ENCODE peak calls at places on chromosome 12, in seven cellular contexts. One of them, this sample, is unnamed.
A peak's percentile ranks its signal among the peaks of the same experiment; 100 is the strongest.

GRCh38 chr12:109553471-109553870 is 19.8 kb downstream of the MMAB start:
- ATAC-seq in HepG2: peak; percentile 5
- ATAC-seq in GM12878: no peak
- ATAC-seq in GM23338: no peak
- ATAC-seq in upper lobe of left lung: no peak
- ATAC-seq in HCT116: no peak
- ATAC-seq in Panc1: no peak
- ATAC-seq in this sample: no peak

GRCh38 chr12:104748790-104749189 is 209.3 kb downstream of the SLC41A2 start:
- ATAC-seq in HepG2: no peak
- ATAC-seq in GM12878: no peak
- ATAC-seq in GM23338: no peak
- ATAC-seq in upper lobe of left lung: peak; percentile 64
- ATAC-seq in HCT116: no peak
- ATAC-seq in Panc1: no peak
- ATAC-seq in this sample: peak; percentile 50

GRCh38 chr12:120115692-120116442 is 686 bp downstream of the RAB35 start:
- ATAC-seq in HepG2: no peak
- ATAC-seq in GM12878: no peak
- ATAC-seq in GM23338: peak; percentile 1
- ATAC-seq in upper lobe of left lung: no peak
- ATAC-seq in HCT116: peak; percentile 68
- ATAC-seq in Panc1: peak; percentile 40
- ATAC-seq in this sample: no peak

GRCh38 chr12:49025463-49025862 is 6.9 kb upstream of the PRKAG1 start:
- ATAC-seq in HepG2: no peak
- ATAC-seq in GM12878: no peak
- ATAC-seq in GM23338: no peak
- ATAC-seq in upper lobe of left lung: no peak
- ATAC-seq in HCT116: no peak
- ATAC-seq in Panc1: no peak
- ATAC-seq in this sample: no peak

GRCh38 chr12:76633415-76633814 is 73.8 kb upstream of the OSBPL8 start:
- ATAC-seq in HepG2: no peak
- ATAC-seq in GM12878: no peak
- ATAC-seq in GM23338: no peak
- ATAC-seq in upper lobe of left lung: no peak
- ATAC-seq in HCT116: no peak
- ATAC-seq in Panc1: no peak
- ATAC-seq in this sample: peak; percentile 48

GRCh38 chr12:92457458-92458195 is 245.2 kb upstream of the PLEKHG7 start:
- ATAC-seq in HepG2: no peak
- ATAC-seq in GM12878: no peak
- ATAC-seq in GM23338: no peak
- ATAC-seq in upper lobe of left lung: no peak
- ATAC-seq in HCT116: no peak
- ATAC-seq in Panc1: no peak
- ATAC-seq in this sample: no peak

GRCh38 chr12:77232045-77232444 is 166.7 kb upstream of the E2F7 start:
- ATAC-seq in HepG2: no peak
- ATAC-seq in GM12878: no peak
- ATAC-seq in GM23338: no peak
- ATAC-seq in upper lobe of left lung: no peak
- ATAC-seq in HCT116: no peak
- ATAC-seq in Panc1: no peak
- ATAC-seq in this sample: peak; percentile 48

GRCh38 chr12:45730842-45731336 is 1.4 kb downstream of the ARID2 start:
- ATAC-seq in HepG2: no peak
- ATAC-seq in GM12878: no peak
- ATAC-seq in GM23338: no peak
- ATAC-seq in upper lobe of left lung: no peak
- ATAC-seq in HCT116: no peak
- ATAC-seq in Panc1: no peak
- ATAC-seq in this sample: no peak

GRCh38 chr12:5244513-5244972 is 187.4 kb upstream of the NTF3 start:
- ATAC-seq in HepG2: no peak
- ATAC-seq in GM12878: no peak
- ATAC-seq in GM23338: peak; percentile 49
- ATAC-seq in upper lobe of left lung: no peak
- ATAC-seq in HCT116: no peak
- ATAC-seq in Panc1: no peak
- ATAC-seq in this sample: no peak

GRCh38 chr12:51906452-51907082 is 737 bp upstream of the ACVRL1 start:
- ATAC-seq in HepG2: no peak
- ATAC-seq in GM12878: no peak
- ATAC-seq in GM23338: peak; percentile 37
- ATAC-seq in upper lobe of left lung: peak; percentile 6
- ATAC-seq in HCT116: no peak
- ATAC-seq in Panc1: no peak
- ATAC-seq in this sample: peak; percentile 0

GRCh38 chr12:48993787-48994186 is 5.4 kb downstream of the DDN start:
- ATAC-seq in HepG2: no peak
- ATAC-seq in GM12878: no peak
- ATAC-seq in GM23338: no peak
- ATAC-seq in upper lobe of left lung: no peak
- ATAC-seq in HCT116: no peak
- ATAC-seq in Panc1: no peak
- ATAC-seq in this sample: no peak

GRCh38 chr12:31265722-31266121 is 60.2 kb downstream of the SINHCAF start:
- ATAC-seq in HepG2: peak; percentile 55
- ATAC-seq in GM12878: no peak
- ATAC-seq in GM23338: peak; percentile 72
- ATAC-seq in upper lobe of left lung: no peak
- ATAC-seq in HCT116: no peak
- ATAC-seq in Panc1: peak; percentile 63
- ATAC-seq in this sample: no peak

GRCh38 chr12:14876833-14877232 is 8.8 kb downstream of the MGP start:
- ATAC-seq in HepG2: no peak
- ATAC-seq in GM12878: no peak
- ATAC-seq in GM23338: no peak
- ATAC-seq in upper lobe of left lung: no peak
- ATAC-seq in HCT116: no peak
- ATAC-seq in Panc1: no peak
- ATAC-seq in this sample: no peak

GRCh38 chr12:6074394-6074793 is 50.1 kb downstream of the VWF start:
- ATAC-seq in HepG2: no peak
- ATAC-seq in GM12878: no peak
- ATAC-seq in GM23338: no peak
- ATAC-seq in upper lobe of left lung: no peak
- ATAC-seq in HCT116: no peak
- ATAC-seq in Panc1: no peak
- ATAC-seq in this sample: no peak

GRCh38 chr12:118055144-118055557 is 5.8 kb downstream of the WSB2 start:
- ATAC-seq in HepG2: peak; percentile 51
- ATAC-seq in GM12878: peak; percentile 93
- ATAC-seq in GM23338: peak; percentile 87
- ATAC-seq in upper lobe of left lung: no peak
- ATAC-seq in HCT116: peak; percentile 35
- ATAC-seq in Panc1: no peak
- ATAC-seq in this sample: no peak

GRCh38 chr12:88471641-88472040 is 108.6 kb downstream of the KITLG start:
- ATAC-seq in HepG2: no peak
- ATAC-seq in GM12878: no peak
- ATAC-seq in GM23338: peak; percentile 94
- ATAC-seq in upper lobe of left lung: no peak
- ATAC-seq in HCT116: peak; percentile 78
- ATAC-seq in Panc1: no peak
- ATAC-seq in this sample: peak; percentile 70
- H3K27me3 ChIP-seq in HepG2: no peaks in the 10 kb centered on the region
- H3K27me3 ChIP-seq in GM12878: no peaks in the 10 kb centered on the region
- H3K27me3 ChIP-seq in GM23338: no peaks in the 10 kb centered on the region
- H3K27me3 ChIP-seq in upper lobe of left lung: no peaks in the 10 kb centered on the region
- H3K27me3 ChIP-seq in HCT116: no peaks in the 10 kb centered on the region
- H3K27me3 ChIP-seq in Panc1: no peaks in the 10 kb centered on the region
- H3K27me3 ChIP-seq in this sample: no peaks in the 10 kb centered on the region

GRCh38 chr12:53191885-53192530 is 11.3 kb upstream of the CSAD start:
- ATAC-seq in HepG2: no peak
- ATAC-seq in GM12878: no peak
- ATAC-seq in GM23338: no peak
- ATAC-seq in upper lobe of left lung: no peak
- ATAC-seq in HCT116: no peak
- ATAC-seq in Panc1: no peak
- ATAC-seq in this sample: no peak

GRCh38 chr12:53191096-53191884 is 10.6 kb upstream of the CSAD start:
- ATAC-seq in HepG2: no peak
- ATAC-seq in GM12878: no peak
- ATAC-seq in GM23338: no peak
- ATAC-seq in upper lobe of left lung: no peak
- ATAC-seq in HCT116: no peak
- ATAC-seq in Panc1: no peak
- ATAC-seq in this sample: no peak

GRCh38 chr12:53192531-53193021 is 11.9 kb upstream of the CSAD start:
- ATAC-seq in HepG2: no peak
- ATAC-seq in GM12878: no peak
- ATAC-seq in GM23338: no peak
- ATAC-seq in upper lobe of left lung: no peak
- ATAC-seq in HCT116: no peak
- ATAC-seq in Panc1: no peak
- ATAC-seq in this sample: no peak

GRCh38 chr12:53193040-53193439 is 12.3 kb upstream of the CSAD start:
- ATAC-seq in HepG2: no peak
- ATAC-seq in GM12878: no peak
- ATAC-seq in GM23338: no peak
- ATAC-seq in upper lobe of left lung: no peak
- ATAC-seq in HCT116: no peak
- ATAC-seq in Panc1: no peak
- ATAC-seq in this sample: no peak

DNA sequence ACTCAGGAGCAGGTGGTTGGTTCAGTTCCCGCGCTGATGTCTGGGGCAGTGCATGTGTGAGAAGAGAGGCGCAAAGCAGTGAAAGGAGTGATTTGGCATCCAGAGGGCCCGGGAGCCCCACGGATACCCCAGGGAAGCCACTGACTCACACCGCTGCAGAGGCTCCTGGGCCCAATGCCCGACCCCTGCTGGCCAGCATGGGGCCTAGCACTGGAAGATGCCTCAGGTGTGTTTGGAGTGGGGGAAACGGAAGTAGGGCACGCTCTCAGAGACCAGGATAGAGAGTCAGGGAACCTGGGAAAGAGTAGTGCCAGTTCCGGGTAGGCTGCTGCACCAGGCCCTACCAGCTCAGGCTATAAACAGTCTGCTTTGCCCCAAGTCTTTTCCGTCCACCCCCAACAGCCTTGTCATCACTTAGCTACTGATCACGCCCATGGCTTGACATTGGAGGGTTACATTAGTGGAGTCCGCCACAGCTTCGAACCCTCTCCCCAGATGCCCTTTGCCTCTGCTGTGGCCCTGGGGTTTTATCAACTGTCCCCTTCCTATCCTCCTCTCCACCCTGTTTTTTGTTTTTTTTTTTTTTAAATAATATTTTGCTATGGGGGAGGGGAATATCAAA is 9.5 kb upstream of the CSAD start:
- ATAC-seq in HepG2: peak; percentile 88
- ATAC-seq in GM12878: peak; percentile 90
- ATAC-seq in GM23338: peak; percentile 99
- ATAC-seq in upper lobe of left lung: peak; percentile 80
- ATAC-seq in HCT116: peak; percentile 97
- ATAC-seq in Panc1: peak; percentile 83
- ATAC-seq in this sample: peak; percentile 86
- TF ChIP-seq POLR2AphosphoS5 in HepG2: no peak
- TF ChIP-seq POLR2AphosphoS5 in GM12878: peak; percentile 38
- TF ChIP-seq POLR2AphosphoS5 in GM23338: no peak
- TF ChIP-seq POLR2AphosphoS5 in upper lobe of left lung: no peak
- TF ChIP-seq POLR2AphosphoS5 in HCT116: peak; percentile 39
- TF ChIP-seq POLR2AphosphoS5 in Panc1: peak; percentile 45
- TF ChIP-seq POLR2AphosphoS5 in this sample: peak; percentile 41

GRCh38 chr12:130073721-130074120 is 88.5 kb upstream of the FZD10 start:
- ATAC-seq in HepG2: no peak
- ATAC-seq in GM12878: no peak
- ATAC-seq in GM23338: no peak
- ATAC-seq in upper lobe of left lung: no peak
- ATAC-seq in HCT116: no peak
- ATAC-seq in Panc1: no peak
- ATAC-seq in this sample: no peak

GRCh38 chr12:130074661-130075406 is 87.4 kb upstream of the FZD10 start:
- ATAC-seq in HepG2: no peak
- ATAC-seq in GM12878: no peak
- ATAC-seq in GM23338: no peak
- ATAC-seq in upper lobe of left lung: no peak
- ATAC-seq in HCT116: no peak
- ATAC-seq in Panc1: no peak
- ATAC-seq in this sample: no peak

GRCh38 chr12:130076126-130076525 is 86.1 kb upstream of the FZD10 start:
- ATAC-seq in HepG2: no peak
- ATAC-seq in GM12878: no peak
- ATAC-seq in GM23338: no peak
- ATAC-seq in upper lobe of left lung: no peak
- ATAC-seq in HCT116: no peak
- ATAC-seq in Panc1: no peak
- ATAC-seq in this sample: no peak

GRCh38 chr12:130076752-130077151 is 85.5 kb upstream of the FZD10 start:
- ATAC-seq in HepG2: no peak
- ATAC-seq in GM12878: no peak
- ATAC-seq in GM23338: no peak
- ATAC-seq in upper lobe of left lung: no peak
- ATAC-seq in HCT116: no peak
- ATAC-seq in Panc1: no peak
- ATAC-seq in this sample: no peak

GRCh38 chr12:130075497-130076076 is 86.7 kb upstream of the FZD10 start:
- ATAC-seq in HepG2: no peak
- ATAC-seq in GM12878: no peak
- ATAC-seq in GM23338: no peak
- ATAC-seq in upper lobe of left lung: no peak
- ATAC-seq in HCT116: no peak
- ATAC-seq in Panc1: no peak
- ATAC-seq in this sample: no peak
- H3K27me3 ChIP-seq in HepG2: peaks cover 36% of the 10 kb centered on the region
- H3K27me3 ChIP-seq in GM12878: no peaks in the 10 kb centered on the region
- H3K27me3 ChIP-seq in GM23338: peaks cover 15% of the 10 kb centered on the region
- H3K27me3 ChIP-seq in upper lobe of left lung: no peaks in the 10 kb centered on the region
- H3K27me3 ChIP-seq in HCT116: no peaks in the 10 kb centered on the region
- H3K27me3 ChIP-seq in Panc1: peaks cover 5% of the 10 kb centered on the region
- H3K27me3 ChIP-seq in this sample: peaks cover 51% of the 10 kb centered on the region

GRCh38 chr12:2503762-2504161 is 291.0 kb upstream of the FKBP4 start:
- ATAC-seq in HepG2: no peak
- ATAC-seq in GM12878: no peak
- ATAC-seq in GM23338: no peak
- ATAC-seq in upper lobe of left lung: no peak
- ATAC-seq in HCT116: no peak
- ATAC-seq in Panc1: no peak
- ATAC-seq in this sample: no peak

GRCh38 chr12:2504577-2504976 is 290.2 kb upstream of the FKBP4 start:
- ATAC-seq in HepG2: no peak
- ATAC-seq in GM12878: no peak
- ATAC-seq in GM23338: no peak
- ATAC-seq in upper lobe of left lung: no peak
- ATAC-seq in HCT116: no peak
- ATAC-seq in Panc1: no peak
- ATAC-seq in this sample: no peak

GRCh38 chr12:2503036-2503435 is 291.7 kb upstream of the FKBP4 start:
- ATAC-seq in HepG2: no peak
- ATAC-seq in GM12878: no peak
- ATAC-seq in GM23338: no peak
- ATAC-seq in upper lobe of left lung: no peak
- ATAC-seq in HCT116: no peak
- ATAC-seq in Panc1: no peak
- ATAC-seq in this sample: no peak

GRCh38 chr12:2498961-2499500 is 295.7 kb upstream of the FKBP4 start:
- ATAC-seq in HepG2: no peak
- ATAC-seq in GM12878: no peak
- ATAC-seq in GM23338: peak; percentile 51
- ATAC-seq in upper lobe of left lung: no peak
- ATAC-seq in HCT116: no peak
- ATAC-seq in Panc1: no peak
- ATAC-seq in this sample: no peak

GRCh38 chr12:2501464-2502181 is 293.1 kb upstream of the FKBP4 start:
- ATAC-seq in HepG2: no peak
- ATAC-seq in GM12878: no peak
- ATAC-seq in GM23338: no peak
- ATAC-seq in upper lobe of left lung: no peak
- ATAC-seq in HCT116: no peak
- ATAC-seq in Panc1: no peak
- ATAC-seq in this sample: peak; percentile 50
- TF ChIP-seq POLR2AphosphoS5 in HepG2: no peak
- TF ChIP-seq POLR2AphosphoS5 in GM12878: no peak
- TF ChIP-seq POLR2AphosphoS5 in GM23338: no peak
- TF ChIP-seq POLR2AphosphoS5 in upper lobe of left lung: peak; percentile 8
- TF ChIP-seq POLR2AphosphoS5 in HCT116: no peak
- TF ChIP-seq POLR2AphosphoS5 in Panc1: no peak
- TF ChIP-seq POLR2AphosphoS5 in this sample: no peak